ENCODE peak calls at places on chromosomes 13 and 19, in six cellular contexts. One of them, this sample, is unnamed.

GRCh38 chr13:49310251-49310650 is 62.5 kb downstream of the CDADC1 start:
- DNase-seq in H1: no peak
- DNase-seq in K562: no peak
- DNase-seq in GM12891: no peak
- DNase-seq in HepG2: no peak
- DNase-seq in GM12878: no peak
- DNase-seq in this sample: no peak

GRCh38 chr13:19072543-19072942 is 109.1 kb downstream of the TUBA3C start:
- DNase-seq in H1: no peak
- DNase-seq in K562: no peak
- DNase-seq in GM12891: no peak
- DNase-seq in HepG2: no peak
- DNase-seq in GM12878: no peak
- DNase-seq in this sample: no peak

GRCh38 chr19:46692918-46693722 is 23.8 kb downstream of the PRKD2 start:
- DNase-seq in H1: no peak
- DNase-seq in K562: no peak
- DNase-seq in GM12891: no peak
- DNase-seq in HepG2: no peak
- DNase-seq in GM12878: no peak
- DNase-seq in this sample: no peak

GRCh38 chr13:88526186-88526852 is 855.1 kb downstream of the SLITRK5 start:
- DNase-seq in H1: no peak
- DNase-seq in K562: no peak
- DNase-seq in GM12891: no peak
- DNase-seq in HepG2: no peak
- DNase-seq in GM12878: no peak
- DNase-seq in this sample: no peak

GRCh38 chr19:15812059-15812722 is 3.3 kb downstream of the OR10H1 start:
- DNase-seq in H1: no peak
- DNase-seq in K562: no peak
- DNase-seq in GM12891: no peak
- DNase-seq in HepG2: no peak
- DNase-seq in GM12878: no peak
- DNase-seq in this sample: no peak

GRCh38 chr13:52738719-52739467 is 727 bp downstream of the CNMD start:
- DNase-seq in H1: no peak
- DNase-seq in K562: peak
- DNase-seq in GM12891: peak
- DNase-seq in HepG2: no peak
- DNase-seq in GM12878: no peak
- DNase-seq in this sample: peak

GRCh38 chr19:7968008-7968795 is 24.7 kb upstream of the TIMM44 start:
- DNase-seq in H1: no peak
- DNase-seq in K562: no peak
- DNase-seq in GM12891: no peak
- DNase-seq in HepG2: no peak
- DNase-seq in GM12878: no peak
- DNase-seq in this sample: no peak

GRCh38 chr19:3722443-3723109 is 14.4 kb downstream of the TJP3 start:
- DNase-seq in H1: no peak
- DNase-seq in K562: peak
- DNase-seq in GM12891: no peak
- DNase-seq in HepG2: no peak
- DNase-seq in GM12878: no peak
- DNase-seq in this sample: no peak

GRCh38 chr19:49064768-49065611 is at the start of gene NTF4:
- DNase-seq in H1: no peak
- DNase-seq in K562: peak
- DNase-seq in GM12891: no peak
- DNase-seq in HepG2: peak
- DNase-seq in GM12878: no peak
- DNase-seq in this sample: no peak

GRCh38 chr19:54646331-54646841 is 16.1 kb downstream of the LILRB1 start:
- DNase-seq in H1: no peak
- DNase-seq in K562: no peak
- DNase-seq in GM12891: no peak
- DNase-seq in HepG2: no peak
- DNase-seq in GM12878: no peak
- DNase-seq in this sample: no peak

DNA sequence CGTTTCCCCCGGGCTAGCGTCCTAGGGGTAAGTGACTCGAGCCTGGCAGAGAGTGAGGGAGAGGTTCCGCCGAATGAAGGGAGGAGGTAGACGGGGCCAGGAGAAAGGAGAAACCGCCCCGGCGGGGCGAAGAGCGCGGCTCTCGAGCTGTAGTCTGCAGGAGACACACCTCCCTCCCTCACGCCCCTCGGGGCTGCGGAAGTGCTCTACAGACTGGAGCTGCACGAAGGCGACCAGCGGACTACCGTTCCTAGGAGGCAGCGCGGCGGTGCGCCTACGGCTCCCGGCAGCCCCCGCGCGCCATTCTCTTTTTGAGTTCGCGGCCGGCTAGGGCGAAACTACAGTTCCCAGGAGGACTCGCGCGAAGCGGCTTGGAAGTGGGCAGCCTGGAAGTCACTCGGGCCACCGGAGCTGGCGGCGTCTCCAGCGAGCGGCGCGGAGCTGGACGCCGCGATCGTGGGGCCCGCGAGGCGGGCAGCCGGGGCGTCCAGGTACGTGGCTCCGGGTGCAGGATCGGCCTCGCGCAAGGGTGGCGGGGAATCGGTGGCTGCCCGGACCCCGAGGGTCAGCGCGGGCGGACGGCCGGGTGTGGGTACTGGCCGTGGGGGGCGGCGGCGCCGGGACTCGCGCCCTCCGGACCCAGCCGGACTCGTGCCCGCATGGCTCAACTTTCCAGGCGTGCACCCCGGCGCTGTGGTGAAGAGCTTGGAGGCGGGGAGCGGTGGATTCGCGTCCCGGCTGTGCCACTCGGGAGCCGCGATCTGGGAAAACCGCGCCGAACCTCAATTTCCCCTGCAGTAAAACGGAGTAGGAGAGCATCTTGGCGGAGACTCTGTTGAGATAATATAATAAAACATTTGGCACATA is at the start of gene SIPA1L3:
- DNase-seq in H1: peak
- DNase-seq in K562: peak
- DNase-seq in GM12891: peak
- DNase-seq in HepG2: peak
- DNase-seq in GM12878: peak
- DNase-seq in this sample: peak
- TF ChIP-seq POLR2A in H1: no peak
- TF ChIP-seq POLR2A in K562: no peak
- TF ChIP-seq POLR2A in GM12891: no peak
- TF ChIP-seq POLR2A in HepG2: peak
- TF ChIP-seq POLR2A in GM12878: peak
- TF ChIP-seq POLR2A in this sample: no peak

GRCh38 chr19:34495416-34495815 is 13.9 kb downstream of the WTIP start:
- DNase-seq in H1: no peak
- DNase-seq in K562: no peak
- DNase-seq in GM12891: no peak
- DNase-seq in HepG2: no peak
- DNase-seq in GM12878: no peak
- DNase-seq in this sample: no peak

GRCh38 chr19:34494601-34495000 is 13.0 kb downstream of the WTIP start:
- DNase-seq in H1: no peak
- DNase-seq in K562: no peak
- DNase-seq in GM12891: no peak
- DNase-seq in HepG2: no peak
- DNase-seq in GM12878: no peak
- DNase-seq in this sample: no peak

GRCh38 chr19:34499155-34499834 is 17.7 kb downstream of the WTIP start:
- DNase-seq in H1: no peak
- DNase-seq in K562: no peak
- DNase-seq in GM12891: no peak
- DNase-seq in HepG2: no peak
- DNase-seq in GM12878: no peak
- DNase-seq in this sample: no peak

GRCh38 chr19:34500656-34501120 is 19.1 kb downstream of the WTIP start:
- DNase-seq in H1: no peak
- DNase-seq in K562: peak
- DNase-seq in GM12891: no peak
- DNase-seq in HepG2: no peak
- DNase-seq in GM12878: no peak
- DNase-seq in this sample: no peak

DNA sequence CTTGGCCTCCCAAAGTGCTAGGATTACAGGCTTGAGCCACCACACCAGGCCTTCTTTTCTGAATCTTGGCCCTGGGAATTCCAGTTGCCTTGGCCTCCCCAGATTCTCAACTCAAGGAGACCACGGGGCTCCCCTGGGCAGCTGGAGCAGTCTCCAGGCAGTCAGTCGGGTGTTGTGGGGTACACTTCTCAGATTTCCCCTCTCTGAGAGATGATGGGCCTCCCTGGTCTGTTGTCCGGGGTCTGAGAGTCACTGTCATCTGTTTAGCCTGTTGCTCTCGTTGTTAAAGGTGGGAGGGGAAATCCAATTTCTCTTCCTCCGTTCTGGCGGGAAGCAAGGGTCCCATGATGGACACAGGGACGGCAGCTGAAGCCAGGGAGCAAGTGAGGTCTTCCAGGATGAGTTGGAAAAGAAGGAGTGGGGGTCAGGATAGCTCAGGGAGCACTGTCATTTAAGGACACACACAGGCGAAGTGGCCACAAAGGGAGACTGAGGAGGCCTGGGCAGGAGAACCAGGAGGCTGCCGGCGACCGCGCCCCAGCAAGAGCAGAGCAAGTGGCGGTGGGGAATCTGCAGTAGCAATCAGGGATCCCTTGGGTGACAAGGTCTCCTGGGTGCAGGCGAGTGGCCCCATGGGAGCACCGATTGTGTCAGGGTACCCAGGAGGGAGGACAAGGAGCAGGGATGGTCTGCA is 15.7 kb downstream of the WTIP start:
- DNase-seq in H1: no peak
- DNase-seq in K562: no peak
- DNase-seq in GM12891: no peak
- DNase-seq in HepG2: no peak
- DNase-seq in GM12878: no peak
- DNase-seq in this sample: no peak
- TF ChIP-seq TAF1 in H1: no peak
- TF ChIP-seq TAF1 in K562: no peak
- TF ChIP-seq TAF1 in GM12891: no peak
- TF ChIP-seq TAF1 in HepG2: no peak
- TF ChIP-seq TAF1 in GM12878: no peak
- TF ChIP-seq TAF1 in this sample: no peak

GRCh38 chr13:24351423-24351822 is 42.0 kb downstream of the C1QTNF9 start:
- DNase-seq in H1: no peak
- DNase-seq in K562: no peak
- DNase-seq in GM12891: no peak
- DNase-seq in HepG2: no peak
- DNase-seq in GM12878: no peak
- DNase-seq in this sample: no peak
- TF ChIP-seq POLR2A in H1: no peak
- TF ChIP-seq POLR2A in K562: no peak
- TF ChIP-seq POLR2A in GM12891: no peak
- TF ChIP-seq POLR2A in HepG2: no peak
- TF ChIP-seq POLR2A in GM12878: no peak
- TF ChIP-seq POLR2A in this sample: no peak

GRCh38 chr13:44818428-44818827 is 170.8 kb downstream of the NUFIP1 start:
- DNase-seq in H1: no peak
- DNase-seq in K562: no peak
- DNase-seq in GM12891: no peak
- DNase-seq in HepG2: peak
- DNase-seq in GM12878: no peak
- DNase-seq in this sample: no peak
- TF ChIP-seq TAF1 in H1: no peak
- TF ChIP-seq TAF1 in K562: no peak
- TF ChIP-seq TAF1 in GM12891: no peak
- TF ChIP-seq TAF1 in HepG2: no peak
- TF ChIP-seq TAF1 in GM12878: no peak
- TF ChIP-seq TAF1 in this sample: no peak